ENCODE peak calls at places on chromosomes 5 and 9, in eight cellular contexts. G, L, Z, D, O, A, U and J are unnamed samples.

GRCh38 chr5:141488591-141489478 is at the start of gene PCDHGC5:
- DNase-seq in O (peak; percentile 87), G (peak; percentile 48), A (peak; percentile 60), L (no peak), Z (peak; percentile 65), U (no peak), D (no peak), J (peak; percentile 71)

GRCh38 chr5:128574041-128574440 is 36.0 kb upstream of the FBN2 start:
- DNase-seq in O (peak; percentile 6), A (no peak), D (no peak), U (no peak), G (peak; percentile 54), L (no peak), Z (no peak), J (peak; percentile 66)

GRCh38 chr9:74940600-74940999 is 12.1 kb downstream of the C9orf40 start:
- DNase-seq in G (peak; percentile 51), A (no peak), U (no peak), Z (no peak), D (no peak), O (no peak), L (no peak), J (peak; percentile 75)

GRCh38 chr5:15573594-15573993 is 73.6 kb downstream of the FBXL7 start:
- DNase-seq in L (no peak), D (no peak), O (no peak), Z (no peak), G (no peak), U (no peak), A (peak; percentile 67), J (no peak)

GRCh38 chr9:121651014-121651294 is 480 bp upstream of the DAB2IP start:
- DNase-seq in L (no peak), G (no peak), U (no peak), O (no peak), A (no peak), Z (no peak), D (no peak), J (no peak)

GRCh38 chr5:87188411-87188810 is 79.3 kb upstream of the RASA1 start:
- DNase-seq in L (no peak), O (no peak), Z (peak; percentile 64), D (no peak), G (no peak), U (no peak), A (peak; percentile 21), J (peak; percentile 18)

GRCh38 chr5:43482490-43483064 is 1.1 kb downstream of the TMEM267 start:
- DNase-seq in G (peak; percentile 8), A (peak; percentile 8), D (no peak), U (no peak), O (no peak), L (no peak), Z (peak; percentile 43), J (peak; percentile 50)

GRCh38 chr9:81565144-81565543 is 124.2 kb downstream of the TLE1 start:
- DNase-seq in Z (no peak), O (no peak), L (no peak), A (no peak), U (no peak), D (no peak), G (no peak), J (no peak)

GRCh38 chr5:40441733-40442132 is 238.0 kb upstream of the PTGER4 start:
- DNase-seq in L (no peak), Z (no peak), O (no peak), D (peak; percentile 16), U (peak; percentile 13), G (no peak), A (no peak), J (no peak)

GRCh38 chr5:54440456-54440893 is 15.0 kb upstream of the HSPB3 start:
- DNase-seq in G (no peak), A (peak; percentile 77), U (no peak), Z (no peak), D (no peak), L (no peak), O (no peak), J (no peak)

GRCh38 chr5:68932830-68933434 is 160.9 kb upstream of the SLC30A5 start:
- DNase-seq in L (no peak), U (no peak), D (no peak), Z (no peak), O (no peak), A (no peak), G (peak; percentile 13), J (no peak)

GRCh38 chr9:129406278-129407225 is 214.3 kb downstream of the C9orf50 start:
- DNase-seq in Z (no peak), L (no peak), O (no peak), G (peak; percentile 40), A (no peak), D (no peak), U (no peak), J (peak; percentile 73)

GRCh38 chr9:114180701-114181582 is 25.6 kb downstream of the COL27A1 start:
- DNase-seq in U (no peak), L (no peak), Z (no peak), G (no peak), O (no peak), D (no peak), A (no peak), J (no peak)

GRCh38 chr9:86034863-86035734 is 64.3 kb downstream of the GOLM1 start:
- DNase-seq in O (peak; percentile 54), A (peak; percentile 27), Z (peak; percentile 28), U (no peak), L (peak; percentile 61), D (no peak), G (peak; percentile 53), J (peak; percentile 42)

GRCh38 chr5:133526368-133526767 is 86.0 kb downstream of the FSTL4 start:
- DNase-seq in O (no peak), A (no peak), U (no peak), Z (no peak), D (no peak), L (no peak), G (no peak), J (no peak)

GRCh38 chr5:147391781-147392180 is 118.1 kb downstream of the DPYSL3 start:
- DNase-seq in U (no peak), D (no peak), A (peak; percentile 59), Z (peak; percentile 79), L (no peak), G (peak; percentile 89), O (peak; percentile 54), J (peak; percentile 77)

GRCh38 chr5:14724633-14725032 is 60.1 kb downstream of the OTULIN start:
- DNase-seq in G (no peak), U (no peak), Z (no peak), A (peak; percentile 62), O (no peak), D (no peak), L (no peak), J (no peak)

GRCh38 chr9:37144762-37145161 is 24.4 kb downstream of the ZCCHC7 start:
- DNase-seq in D (no peak), Z (peak; percentile 36), U (no peak), O (no peak), G (peak; percentile 1), A (no peak), L (no peak), J (no peak)

GRCh38 chr5:107542428-107542827 is 128.3 kb downstream of the EFNA5 start:
- DNase-seq in U (no peak), A (no peak), G (peak; percentile 99), D (no peak), O (peak; percentile 33), L (no peak), Z (peak; percentile 92), J (peak; percentile 96)

GRCh38 chr5:478355-478981 is 35.5 kb downstream of the EXOC3 start:
- DNase-seq in L (no peak), Z (no peak), G (no peak), O (no peak), D (no peak), A (no peak), U (no peak), J (no peak)

GRCh38 chr9:132185164-132186009 is 23.5 kb downstream of the NTNG2 start:
- DNase-seq in D (no peak), G (no peak), Z (no peak), A (peak; percentile 45), O (no peak), L (no peak), U (no peak), J (no peak)

GRCh38 chr5:135033866-135034185 is 202 bp downstream of the PITX1 start:
- DNase-seq in L (no peak), A (no peak), D (no peak), O (peak; percentile 84), U (no peak), Z (no peak), G (no peak), J (no peak)

GRCh38 chr9:99430301-99430700 is 208.2 kb downstream of the SEC61B start:
- DNase-seq in D (no peak), Z (no peak), O (no peak), U (no peak), G (no peak), L (no peak), A (no peak), J (no peak)

GRCh38 chr9:13163946-13164345 is 115.5 kb downstream of the MPDZ start:
- DNase-seq in U (no peak), D (no peak), O (no peak), A (no peak), G (no peak), Z (no peak), L (peak; percentile 73), J (no peak)

GRCh38 chr5:138230261-138230660 is 17.1 kb upstream of the CDC23 start:
- DNase-seq in O (no peak), D (no peak), Z (no peak), U (no peak), A (no peak), L (no peak), G (no peak), J (no peak)

GRCh38 chr5:68171101-68171558 is 44.4 kb upstream of the PIK3R1 start:
- DNase-seq in A (peak; percentile 88), G (no peak), O (no peak), U (no peak), D (no peak), Z (peak; percentile 43), L (no peak), J (no peak)

GRCh38 chr9:134559013-134559412 is 82.6 kb upstream of the COL5A1 start:
- DNase-seq in A (no peak), Z (no peak), G (no peak), D (no peak), L (no peak), O (no peak), U (no peak), J (no peak)

GRCh38 chr9:37984672-37985611 is 81.0 kb upstream of the SLC25A51 start:
- DNase-seq in O (peak; percentile 61), G (peak; percentile 78), D (no peak), Z (no peak), A (no peak), L (peak; percentile 77), U (no peak), J (peak; percentile 23)

GRCh38 chr9:7970666-7971335 is 171.2 kb upstream of the DMAC1 start:
- DNase-seq in L (no peak), D (no peak), U (no peak), O (no peak), Z (no peak), A (no peak), G (peak; percentile 30), J (no peak)

GRCh38 chr9:25322138-25322537 is 356.1 kb downstream of the TUSC1 start:
- DNase-seq in U (no peak), G (no peak), A (no peak), O (no peak), L (no peak), Z (no peak), D (no peak), J (no peak)